ENCODE peak calls at places on chromosome 12, in four cellular contexts. L, C, A and G are unnamed samples.

GRCh38 chr12:2016862-2017723 is 12.8 kb upstream of the DCP1B start:
- DNase-seq in L (no peak), C (no peak), A (no peak), G (no peak)

GRCh38 chr12:50081096-50081808 is 3.9 kb upstream of the SMARCD1 start:
- DNase-seq in L (no peak), C (no peak), A (peak), G (no peak)

GRCh38 chr12:70290126-70290525 is 46.9 kb downstream of the CNOT2 start:
- DNase-seq in L (no peak), C (no peak), A (no peak), G (no peak)

GRCh38 chr12:1936406-1937320 is 18.2 kb upstream of the CACNA2D4 start:
- DNase-seq in L (no peak), C (no peak), A (no peak), G (peak)

GRCh38 chr12:132397152-132397933 is 68.0 kb upstream of the GALNT9 start:
- DNase-seq in L (no peak), C (no peak), A (no peak), G (no peak)

GRCh38 chr12:16555630-16556029 is 50.3 kb downstream of the LMO3 start:
- DNase-seq in L (no peak), C (no peak), A (no peak), G (no peak)

GRCh38 chr12:100027671-100028070 is 42.9 kb upstream of the ANKS1B start:
- DNase-seq in L (no peak), C (no peak), A (no peak), G (no peak)

GRCh38 chr12:90512518-90512917 is 442.5 kb downstream of the CCER1 start:
- DNase-seq in L (no peak), C (no peak), A (no peak), G (no peak)

GRCh38 chr12:30725739-30726138 is 29.0 kb downstream of the CAPRIN2 start:
- DNase-seq in L (peak), C (no peak), A (no peak), G (no peak)

GRCh38 chr12:102950950-102951490 is 6.5 kb upstream of the ASCL1 start:
- DNase-seq in L (no peak), C (no peak), A (no peak), G (no peak)

GRCh38 chr12:113462117-113462774 is 9.4 kb downstream of the LHX5 start:
- DNase-seq in L (peak), C (peak), A (peak), G (no peak)

GRCh38 chr12:39872425-39872824 is 233.5 kb downstream of the SLC2A13 start:
- DNase-seq in L (no peak), C (no peak), A (no peak), G (no peak)

GRCh38 chr12:8886515-8887284 is 27.6 kb upstream of the PHC1 start:
- DNase-seq in L (no peak), C (no peak), A (peak), G (no peak)

GRCh38 chr12:58369576-58369975 is 428.2 kb downstream of the ATP23 start:
- DNase-seq in L (no peak), C (no peak), A (no peak), G (no peak)

GRCh38 chr12:44317651-44318126 is 481.8 kb downstream of the TMEM117 start:
- DNase-seq in L (peak), C (no peak), A (no peak), G (no peak)

GRCh38 chr12:50971946-50972345 is 19.6 kb downstream of the HIGD1C start:
- DNase-seq in L (no peak), C (no peak), A (no peak), G (no peak)

GRCh38 chr12:63079791-63080395 is 71.1 kb downstream of the AVPR1A start:
- DNase-seq in L (no peak), C (no peak), A (no peak), G (no peak)

GRCh38 chr12:110436231-110436630 is 13.9 kb downstream of the ARPC3 start:
- DNase-seq in L (no peak), C (no peak), A (no peak), G (no peak)

GRCh38 chr12:4417471-4417870 is 28.1 kb downstream of the FGF6 start:
- DNase-seq in L (no peak), C (no peak), A (no peak), G (no peak)

DNA sequence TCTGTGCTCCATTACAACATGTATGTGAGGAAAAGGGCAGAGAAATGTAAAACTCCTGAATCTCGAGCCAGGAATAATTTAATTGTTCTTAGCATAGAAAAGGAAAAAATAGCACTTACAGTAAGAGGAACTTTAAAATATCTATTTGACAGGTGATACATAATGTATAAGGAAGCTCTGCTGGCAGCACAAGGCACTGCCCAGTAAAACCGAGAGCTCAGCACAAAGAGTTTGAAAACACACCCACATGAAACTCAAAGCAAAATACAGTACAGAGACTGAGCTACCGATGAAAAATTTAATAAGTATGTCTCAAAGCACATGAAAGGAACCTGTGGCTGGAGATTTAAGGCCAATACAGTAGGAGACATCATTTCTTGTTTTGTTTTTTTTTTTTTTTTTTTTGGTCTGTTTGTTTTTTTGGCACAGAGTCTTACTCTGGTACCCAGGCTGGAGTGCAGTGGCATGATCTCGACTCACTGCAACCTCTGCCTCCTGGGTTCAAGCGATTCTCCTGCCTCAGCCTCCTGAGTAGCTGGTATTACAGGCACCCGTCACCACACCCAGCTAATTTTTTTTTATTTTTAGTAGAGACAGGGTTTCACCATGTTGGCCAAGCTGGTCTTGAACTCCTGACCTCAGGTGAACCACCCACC is 19.2 kb downstream of the CLIP1 start:
- DNase-seq in L (no peak), C (no peak), A (no peak), G (no peak)
- H3K27ac ChIP-seq in L (no peak), C (no peak), A (no peak), G (peak)

DNA sequence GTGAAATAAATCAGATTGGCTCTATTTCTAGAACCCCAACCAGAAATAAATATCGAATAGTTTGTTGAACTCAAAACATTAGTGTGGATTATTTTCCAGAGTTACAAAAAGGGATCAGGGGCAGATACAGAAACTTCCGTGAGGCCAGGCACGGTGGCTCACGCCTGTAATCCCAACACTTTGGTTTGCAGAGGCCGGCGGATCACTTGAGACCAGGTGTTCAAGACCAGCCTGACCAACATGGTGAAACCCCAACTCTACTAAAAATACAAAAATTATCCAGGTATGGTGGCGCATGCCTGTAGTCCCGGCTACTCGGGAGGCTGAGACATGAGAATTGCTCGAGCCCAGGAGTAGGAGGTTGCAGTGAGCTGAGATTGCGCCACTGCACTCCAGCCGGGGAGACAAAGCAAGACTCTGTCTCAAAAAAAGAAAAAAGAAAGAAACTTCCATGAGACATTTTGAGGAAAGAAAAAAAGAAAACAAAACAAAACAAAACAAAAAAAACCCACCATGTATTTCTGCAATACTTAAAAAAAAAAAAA is 2.1 kb downstream of the FBXO21 start:
- DNase-seq in L (no peak), C (no peak), A (no peak), G (no peak)
- TF ChIP-seq CTCF in L (no peak), C (no peak), A (no peak), G (no peak)

GRCh38 chr12:125549171-125549570 is 483.9 kb downstream of the AACS start:
- DNase-seq in L (no peak), C (no peak), A (no peak), G (no peak)
- TF ChIP-seq POLR2A in L (no peak), C (no peak), A (no peak), G (no peak)

GRCh38 chr12:48852734-48853168 is 788 bp upstream of the DDX23 start:
- DNase-seq in L (no peak), C (no peak), A (no peak), G (no peak)
- H3K27ac ChIP-seq in L (peak), C (peak), A (peak), G (peak)

GRCh38 chr12:131137009-131137835 is 183.5 kb downstream of the ADGRD1 start:
- DNase-seq in L (no peak), C (no peak), A (no peak), G (no peak)

GRCh38 chr12:131136539-131136872 is 182.8 kb downstream of the ADGRD1 start:
- DNase-seq in L (no peak), C (no peak), A (no peak), G (no peak)

GRCh38 chr12:131138638-131139362 is 185.1 kb downstream of the ADGRD1 start:
- DNase-seq in L (no peak), C (no peak), A (no peak), G (no peak)

GRCh38 chr12:131139363-131140068 is 185.8 kb downstream of the ADGRD1 start:
- DNase-seq in L (no peak), C (no peak), A (no peak), G (no peak)

DNA sequence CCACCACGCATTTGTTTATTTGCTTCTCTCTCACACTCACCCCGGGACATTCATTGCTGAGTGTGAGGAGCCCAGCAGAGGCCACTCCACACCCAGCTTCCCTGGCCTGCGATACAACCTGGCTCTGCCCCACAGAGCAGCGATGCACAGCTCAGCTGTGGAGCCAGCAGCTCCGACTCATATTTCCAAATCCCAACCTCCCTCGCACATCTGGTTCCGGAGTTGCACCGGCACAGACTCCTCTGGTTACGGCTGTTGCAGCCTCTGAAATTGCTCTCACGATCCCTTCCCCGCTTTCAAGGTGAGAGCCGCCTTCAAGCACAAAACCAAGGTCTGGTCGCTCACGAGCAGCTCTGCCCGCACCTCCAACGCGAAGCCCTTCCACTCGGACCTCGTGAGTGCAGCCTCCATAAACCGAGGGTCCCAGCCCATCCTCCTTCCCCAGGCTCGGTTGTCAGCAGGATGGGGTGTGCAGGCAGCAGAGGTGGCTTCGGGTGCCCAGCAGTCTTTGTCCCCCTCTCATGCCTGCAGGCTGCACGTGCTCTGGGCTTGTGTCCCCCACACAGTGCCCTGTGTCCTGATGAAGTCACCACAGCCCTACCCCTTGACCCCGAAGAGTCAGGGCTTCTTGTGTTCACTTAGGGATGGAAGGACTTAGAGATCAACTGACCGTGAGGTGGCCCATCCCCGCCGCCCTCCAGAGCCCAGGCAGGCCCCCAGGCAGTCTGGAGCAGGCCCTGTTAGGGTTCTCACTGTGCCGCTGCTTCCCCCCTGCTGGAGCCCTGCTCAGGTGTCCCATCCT is 184.3 kb downstream of the ADGRD1 start:
- DNase-seq in L (no peak), C (no peak), A (peak), G (no peak)
- TF ChIP-seq CTCF in L (no peak), C (no peak), A (peak), G (no peak)

DNA sequence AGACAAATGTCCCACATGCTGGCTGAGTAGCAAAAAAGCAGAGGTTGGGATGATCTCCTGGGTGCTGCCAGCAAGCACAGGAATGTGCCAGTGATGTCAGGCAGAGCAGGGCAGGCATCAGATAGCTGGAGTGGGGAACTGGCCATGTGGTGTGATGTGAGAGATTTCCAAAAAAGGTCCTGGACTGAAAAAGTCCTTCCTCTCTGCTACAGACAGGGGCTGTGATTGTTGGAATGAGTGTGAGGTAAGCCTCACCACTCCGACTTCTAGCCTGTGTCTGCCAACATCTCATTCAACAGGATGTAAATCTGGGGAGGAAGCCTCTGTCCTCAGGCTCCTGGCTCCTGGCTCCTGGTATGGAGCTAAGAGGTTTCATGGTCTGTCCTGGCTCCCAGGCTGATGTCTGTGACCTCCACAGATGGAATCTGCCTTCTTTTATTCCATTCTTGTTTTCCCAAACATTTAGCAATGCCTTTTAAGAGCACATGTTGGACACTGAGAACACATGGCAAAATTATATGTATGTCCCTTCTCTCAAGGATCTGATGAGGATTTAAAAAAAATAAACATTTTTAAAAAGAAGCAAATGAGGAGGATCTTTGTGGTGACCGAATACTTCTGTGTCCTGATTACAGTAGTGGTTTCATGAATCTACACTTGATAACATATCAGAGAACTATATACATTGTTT is 50.1 kb upstream of the STK38L start:
- DNase-seq in L (no peak), C (no peak), A (no peak), G (no peak)
- TF ChIP-seq POLR2A in L (no peak), C (no peak), A (no peak), G (no peak)

DNA sequence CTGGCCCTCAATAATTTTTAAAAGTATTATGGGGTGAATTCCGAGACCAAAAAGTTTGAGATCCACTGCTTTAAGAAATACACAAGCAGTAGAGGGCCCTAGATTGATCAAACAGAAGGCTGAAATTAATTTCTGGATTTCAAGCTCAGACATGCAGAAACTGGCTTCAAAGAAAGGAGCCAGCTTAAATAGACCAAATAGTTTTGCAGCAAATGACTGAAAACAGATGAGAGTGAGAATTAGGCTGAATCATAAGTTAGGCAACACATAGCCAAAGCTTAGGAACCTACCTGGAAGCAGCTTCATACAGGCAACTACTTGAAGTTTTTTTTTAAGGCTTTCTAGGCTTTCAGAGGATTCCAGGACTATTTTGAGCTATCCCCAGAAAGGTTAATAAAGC is 12.4 kb downstream of the ATF7 start:
- DNase-seq in L (no peak), C (no peak), A (no peak), G (no peak)
- H3K27ac ChIP-seq in L (no peak), C (no peak), A (peak), G (no peak)

DNA sequence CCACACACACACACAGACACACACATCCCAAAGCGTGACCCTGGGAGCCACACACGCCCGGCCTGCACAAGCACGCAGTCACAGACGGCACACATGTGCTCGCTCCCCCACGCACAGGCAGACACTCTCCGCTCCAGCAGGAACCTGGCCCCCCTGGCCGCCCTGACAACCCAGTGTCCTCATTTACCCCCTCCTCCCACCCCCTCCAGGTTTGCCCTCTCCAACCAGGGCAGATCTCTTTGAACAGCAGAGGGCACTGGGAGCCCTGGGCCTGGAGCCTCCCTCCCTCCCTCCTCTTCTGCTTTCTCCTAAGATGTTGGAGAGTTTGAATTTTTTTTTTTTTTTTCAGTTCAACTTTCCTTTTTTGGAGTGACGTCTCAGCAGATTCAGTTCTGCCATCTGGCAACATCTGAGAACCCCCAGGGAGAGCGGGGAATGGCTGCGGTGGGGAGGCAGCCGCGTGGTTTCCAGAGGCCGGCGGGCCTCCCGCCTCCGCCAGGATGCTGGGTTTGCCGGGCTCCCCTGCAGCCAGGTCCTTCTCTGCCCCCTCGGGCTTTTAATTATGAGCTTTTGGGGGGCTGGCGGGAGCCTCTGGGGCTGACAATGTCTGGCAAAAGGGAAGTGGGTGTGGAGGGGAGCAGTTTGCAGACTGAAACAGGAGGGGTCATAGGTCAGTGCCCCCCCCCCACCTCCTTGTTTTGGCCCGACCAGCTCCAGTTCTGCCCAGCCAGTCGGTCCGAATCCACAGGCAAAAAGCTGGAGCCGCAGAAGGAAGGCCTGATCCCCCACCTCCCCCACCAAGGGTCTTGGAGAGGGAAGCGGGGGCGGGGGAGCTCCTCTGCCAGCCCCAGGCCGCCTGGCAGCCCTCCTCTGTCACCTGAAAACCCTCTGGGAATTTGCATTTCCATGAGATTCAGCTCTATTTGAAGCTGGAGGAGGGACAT is 1.3 kb upstream of the NCOR2 start:
- DNase-seq in L (no peak), C (peak), A (peak), G (no peak)
- TF ChIP-seq CTCF in L (peak), C (peak), A (no peak), G (no peak)

GRCh38 chr12:19002192-19002591 is 127.3 kb upstream of the PLEKHA5 start:
- DNase-seq in L (no peak), C (no peak), A (no peak), G (no peak)

GRCh38 chr12:19005257-19005801 is 124.2 kb upstream of the PLEKHA5 start:
- DNase-seq in L (no peak), C (no peak), A (no peak), G (no peak)

GRCh38 chr12:19003110-19003509 is 126.4 kb upstream of the PLEKHA5 start:
- DNase-seq in L (no peak), C (no peak), A (no peak), G (no peak)

GRCh38 chr12:19006626-19007025 is 122.9 kb upstream of the PLEKHA5 start:
- DNase-seq in L (no peak), C (no peak), A (no peak), G (no peak)

GRCh38 chr12:19003987-19004619 is 125.4 kb upstream of the PLEKHA5 start:
- DNase-seq in L (no peak), C (no peak), A (no peak), G (no peak)
- TF ChIP-seq POLR2A in L (no peak), C (no peak), A (no peak), G (no peak)

DNA sequence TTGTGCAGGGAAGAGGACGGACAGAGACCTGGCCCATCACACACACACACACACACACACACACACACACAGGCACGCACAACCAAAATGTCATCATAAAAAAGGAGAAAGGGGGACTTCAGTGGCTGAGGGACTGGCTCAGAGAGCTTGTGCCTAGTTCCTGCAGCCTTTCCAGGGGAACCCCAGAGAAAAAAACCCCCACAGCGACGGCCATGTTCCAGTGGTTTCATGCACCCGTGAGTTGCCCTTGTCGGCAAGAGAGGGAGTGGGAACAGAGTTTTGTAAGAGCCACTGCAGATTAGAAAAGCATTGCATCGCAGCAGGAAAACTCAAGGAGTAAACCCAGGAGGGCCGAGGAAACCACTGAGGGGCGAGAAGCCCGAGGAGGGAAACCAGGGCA is 24.5 kb upstream of the FBXO21 start:
- DNase-seq in L (no peak), C (no peak), A (no peak), G (no peak)
- H3K27ac ChIP-seq in L (no peak), C (no peak), A (no peak), G (no peak)